ENCODE peak calls at places on chromosome 20, in seven cellular contexts. One of them, this sample, is unnamed.

GRCh38 chr20:48984575-48985219 is 61.4 kb upstream of the CSE1L start:
- DNase-seq in fibroblast of lung: no peak
- DNase-seq in iPS-NIHi11: peak
- DNase-seq in putamen: no peak
- DNase-seq in transverse colon: no peak
- DNase-seq in CD8-positive, alpha-beta T cell: no peak
- DNase-seq in GM06990: no peak
- DNase-seq in this sample: no peak

GRCh38 chr20:57400262-57400701 is 9.1 kb downstream of the RBM38 start:
- DNase-seq in fibroblast of lung: no peak
- DNase-seq in iPS-NIHi11: no peak
- DNase-seq in putamen: no peak
- DNase-seq in transverse colon: no peak
- DNase-seq in CD8-positive, alpha-beta T cell: no peak
- DNase-seq in GM06990: peak
- DNase-seq in this sample: no peak

GRCh38 chr20:60584221-60584620 is 626.0 kb downstream of the CDH26 start:
- DNase-seq in fibroblast of lung: no peak
- DNase-seq in iPS-NIHi11: no peak
- DNase-seq in putamen: peak
- DNase-seq in transverse colon: no peak
- DNase-seq in CD8-positive, alpha-beta T cell: no peak
- DNase-seq in GM06990: no peak
- DNase-seq in this sample: no peak

GRCh38 chr20:63525968-63526367 is 5.4 kb downstream of the PPDPF start:
- DNase-seq in fibroblast of lung: no peak
- DNase-seq in iPS-NIHi11: no peak
- DNase-seq in putamen: no peak
- DNase-seq in transverse colon: peak
- DNase-seq in CD8-positive, alpha-beta T cell: no peak
- DNase-seq in GM06990: peak
- DNase-seq in this sample: no peak

GRCh38 chr20:22257912-22258311 is 326.5 kb downstream of the FOXA2 start:
- DNase-seq in fibroblast of lung: no peak
- DNase-seq in iPS-NIHi11: no peak
- DNase-seq in putamen: no peak
- DNase-seq in transverse colon: no peak
- DNase-seq in CD8-positive, alpha-beta T cell: no peak
- DNase-seq in GM06990: no peak
- DNase-seq in this sample: no peak

GRCh38 chr20:63911171-63911570 is 16.2 kb downstream of the DNAJC5 start:
- DNase-seq in fibroblast of lung: peak
- DNase-seq in iPS-NIHi11: no peak
- DNase-seq in putamen: no peak
- DNase-seq in transverse colon: peak
- DNase-seq in CD8-positive, alpha-beta T cell: no peak
- DNase-seq in GM06990: no peak
- DNase-seq in this sample: no peak

GRCh38 chr20:13302647-13303425 is 81.8 kb downstream of the ISM1 start:
- DNase-seq in fibroblast of lung: peak
- DNase-seq in iPS-NIHi11: peak
- DNase-seq in putamen: no peak
- DNase-seq in transverse colon: peak
- DNase-seq in CD8-positive, alpha-beta T cell: no peak
- DNase-seq in GM06990: no peak
- DNase-seq in this sample: no peak

GRCh38 chr20:51156041-51156795 is 133.3 kb upstream of the KCNG1 start:
- DNase-seq in fibroblast of lung: peak
- DNase-seq in iPS-NIHi11: no peak
- DNase-seq in putamen: peak
- DNase-seq in transverse colon: no peak
- DNase-seq in CD8-positive, alpha-beta T cell: no peak
- DNase-seq in GM06990: no peak
- DNase-seq in this sample: peak

GRCh38 chr20:2032168-2032567 is 38.3 kb upstream of the PDYN start:
- DNase-seq in fibroblast of lung: no peak
- DNase-seq in iPS-NIHi11: no peak
- DNase-seq in putamen: peak
- DNase-seq in transverse colon: no peak
- DNase-seq in CD8-positive, alpha-beta T cell: no peak
- DNase-seq in GM06990: no peak
- DNase-seq in this sample: no peak

GRCh38 chr20:38196592-38196991 is 31.5 kb upstream of the TGM2 start:
- DNase-seq in fibroblast of lung: peak
- DNase-seq in iPS-NIHi11: peak
- DNase-seq in putamen: no peak
- DNase-seq in transverse colon: peak
- DNase-seq in CD8-positive, alpha-beta T cell: no peak
- DNase-seq in GM06990: no peak
- DNase-seq in this sample: peak

GRCh38 chr20:49786671-49787370 is 25.8 kb upstream of the SLC9A8 start:
- DNase-seq in fibroblast of lung: peak
- DNase-seq in iPS-NIHi11: peak
- DNase-seq in putamen: no peak
- DNase-seq in transverse colon: no peak
- DNase-seq in CD8-positive, alpha-beta T cell: no peak
- DNase-seq in GM06990: no peak
- DNase-seq in this sample: no peak

GRCh38 chr20:19692685-19693119 is 65.4 kb upstream of the RIN2 start:
- DNase-seq in fibroblast of lung: peak
- DNase-seq in iPS-NIHi11: peak
- DNase-seq in putamen: peak
- DNase-seq in transverse colon: peak
- DNase-seq in CD8-positive, alpha-beta T cell: peak
- DNase-seq in GM06990: peak
- DNase-seq in this sample: no peak